ENCODE peak calls at places on chromosomes 7 and 10, in six cellular contexts. G is thoracic aorta, E is testis, X is upper lobe of right lung, W is heart right ventricle, A is H7. H is an unnamed sample.

GRCh38 chr7:131164025-131164899 is 163.4 kb upstream of the MKLN1 start:
- DNase-seq in W (no peak), E (no peak), G (no peak), X (no peak), A (no peak), H (no peak)

GRCh38 chr7:78095549-78095948 is 297.0 kb downstream of the PHTF2 start:
- DNase-seq in G (no peak), E (no peak), W (no peak), A (no peak), X (no peak), H (no peak)

GRCh38 chr10:120336910-120337540 is 120.0 kb upstream of the PLPP4 start:
- DNase-seq in X (no peak), E (peak; percentile 80), G (no peak), A (peak; percentile 17), W (peak; percentile 10), H (peak; percentile 58)

GRCh38 chr10:73494213-73494612 is 1.6 kb downstream of the PPP3CB start:
- DNase-seq in G (no peak), A (no peak), E (no peak), W (no peak), X (no peak), H (no peak)

GRCh38 chr10:108187396-108188012 is 1023.0 kb upstream of the SORCS1 start:
- DNase-seq in G (no peak), W (no peak), X (no peak), E (no peak), A (no peak), H (no peak)

GRCh38 chr10:130300608-130301025 is 164.4 kb downstream of the GLRX3 start:
- DNase-seq in W (no peak), X (peak; percentile 85), E (peak; percentile 74), A (no peak), G (no peak), H (no peak)

GRCh38 chr10:73095479-73096021 is 1.1 kb downstream of the P4HA1 start:
- DNase-seq in X (no peak), E (peak; percentile 77), G (no peak), W (peak; percentile 66), A (peak; percentile 61), H (peak; percentile 84)

GRCh38 chr10:49550563-49550962 is 11.6 kb upstream of the ERCC6 start:
- DNase-seq in E (no peak), W (no peak), G (no peak), X (no peak), A (no peak), H (no peak)

GRCh38 chr10:50951451-50951850 is 66.0 kb upstream of the A1CF start:
- DNase-seq in A (no peak), G (no peak), X (no peak), E (no peak), W (no peak), H (no peak)

GRCh38 chr7:23074443-23075244 is 30.9 kb upstream of the KLHL7 start:
- DNase-seq in A (no peak), G (no peak), W (no peak), E (no peak), X (no peak), H (no peak)

GRCh38 chr10:65753532-65753931 is 1172.3 kb upstream of the LRRTM3 start:
- DNase-seq in W (no peak), A (no peak), E (no peak), X (no peak), G (no peak), H (no peak)

GRCh38 chr7:89054364-89054763 is 258.8 kb upstream of the TEX47 start:
- DNase-seq in G (no peak), X (no peak), W (no peak), E (no peak), A (no peak), H (no peak)

GRCh38 chr10:129799942-129800341 is 164.1 kb downstream of the EBF3 start:
- DNase-seq in G (no peak), A (no peak), X (no peak), E (no peak), W (no peak), H (no peak)

GRCh38 chr10:30436200-30436599 is 2.2 kb downstream of the MAP3K8 start:
- DNase-seq in A (peak; percentile 66), W (peak; percentile 26), G (no peak), E (no peak), X (no peak), H (peak; percentile 44)

GRCh38 chr10:101783736-101784118 is 481 bp upstream of the NPM3 start:
- DNase-seq in E (peak; percentile 15), A (peak; percentile 65), G (no peak), X (no peak), W (no peak), H (peak; percentile 54)

GRCh38 chr7:33720139-33720538 is 185.2 kb upstream of the BMPER start:
- DNase-seq in A (no peak), W (no peak), E (no peak), X (no peak), G (no peak), H (no peak)

GRCh38 chr7:78179827-78180226 is 381.3 kb downstream of the PHTF2 start:
- DNase-seq in A (no peak), G (no peak), W (no peak), X (no peak), E (no peak), H (no peak)

DNA sequence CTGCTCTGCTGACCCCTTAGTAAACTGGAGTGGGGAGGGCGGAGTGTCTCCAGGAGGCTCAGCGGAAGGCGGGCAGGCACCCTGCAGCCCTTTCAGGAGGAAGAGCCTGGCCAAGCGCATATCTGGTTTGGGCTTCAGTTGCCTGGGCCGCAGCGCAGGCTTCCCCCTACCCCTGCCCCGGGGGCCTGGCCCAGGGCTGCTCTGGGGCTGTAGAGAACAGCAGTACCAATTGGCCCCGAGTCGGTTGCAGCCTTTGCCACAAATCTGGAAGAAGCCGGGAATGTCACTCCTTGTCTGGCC is 28.1 kb upstream of the JAKMIP3 start:
- DNase-seq in X (no peak), E (no peak), G (no peak), A (peak; percentile 92), W (no peak), H (no peak)
- H3K27me3 ChIP-seq in X (peaks cover 74% of the 10 kb centered on the region), E (no peaks in the 10 kb centered on the region), G (peaks cover 13% of the 10 kb centered on the region), A (peaks cover 28% of the 10 kb centered on the region), W (peaks cover 56% of the 10 kb centered on the region), H (no peaks in the 10 kb centered on the region)

DNA sequence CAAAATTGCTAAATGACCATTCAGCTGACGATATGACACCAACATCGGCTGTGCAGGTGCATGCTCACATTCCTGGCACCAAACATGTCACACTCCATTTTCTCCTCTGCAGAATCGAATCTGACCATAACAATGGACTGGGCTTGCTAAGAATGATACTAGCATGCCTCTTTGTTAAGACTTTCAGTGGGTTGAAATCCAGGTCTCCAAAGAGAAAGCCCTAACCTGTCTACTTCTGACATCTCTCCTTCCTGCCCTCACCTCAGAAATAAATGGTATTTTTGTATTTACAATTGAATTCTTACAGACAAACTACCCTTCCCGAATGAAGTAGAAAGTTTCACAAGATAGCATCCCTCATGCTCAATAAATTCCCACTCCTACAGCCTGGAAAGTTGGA is 373.9 kb downstream of the KCNMA1 start:
- DNase-seq in A (no peak), W (no peak), E (no peak), X (no peak), G (no peak), H (no peak)
- H3K4me3 ChIP-seq in A (no peak overlapping the region), W (no peak overlapping the region), E (no peak overlapping the region), X (no peak overlapping the region), G (no peak overlapping the region), H (no peak overlapping the region)

GRCh38 chr10:29248156-29248555 is 40.7 kb upstream of the LYZL1 start:
- DNase-seq in E (no peak), G (no peak), A (no peak), W (no peak), X (no peak), H (no peak)

GRCh38 chr10:29245476-29245875 is 43.4 kb upstream of the LYZL1 start:
- DNase-seq in X (no peak), A (no peak), G (no peak), E (peak; percentile 87), W (no peak), H (peak; percentile 82)

GRCh38 chr10:29248987-29249386 is 39.9 kb upstream of the LYZL1 start:
- DNase-seq in X (no peak), A (no peak), G (no peak), E (no peak), W (no peak), H (no peak)

GRCh38 chr10:29244978-29245377 is 43.9 kb upstream of the LYZL1 start:
- DNase-seq in W (no peak), X (no peak), E (peak; percentile 31), G (no peak), A (no peak), H (no peak)

DNA sequence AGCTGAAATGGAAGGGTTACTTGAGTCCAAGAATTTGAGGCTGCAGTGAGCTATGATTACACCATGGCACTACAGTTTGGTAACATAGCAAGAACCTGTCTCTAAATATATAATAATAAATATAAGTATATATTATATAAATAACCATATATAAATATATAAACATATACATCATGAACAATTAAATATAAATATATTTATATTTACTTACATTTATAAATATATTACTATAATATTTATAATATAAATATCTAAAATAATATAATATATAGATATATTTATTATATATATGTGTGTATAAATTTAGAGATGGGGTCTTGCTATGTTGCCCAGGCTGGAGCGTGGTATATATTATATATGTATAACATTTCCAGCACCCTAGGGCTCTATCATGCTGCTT is 42.4 kb upstream of the LYZL1 start:
- DNase-seq in G (no peak), A (no peak), W (no peak), E (no peak), X (no peak), H (no peak)
- H3K27me3 ChIP-seq in G (no peaks in the 10 kb centered on the region), A (no peaks in the 10 kb centered on the region), W (peaks cover 4% of the 10 kb centered on the region), E (no peaks in the 10 kb centered on the region), X (peaks cover 8% of the 10 kb centered on the region), H (peaks cover 6% of the 10 kb centered on the region)

DNA sequence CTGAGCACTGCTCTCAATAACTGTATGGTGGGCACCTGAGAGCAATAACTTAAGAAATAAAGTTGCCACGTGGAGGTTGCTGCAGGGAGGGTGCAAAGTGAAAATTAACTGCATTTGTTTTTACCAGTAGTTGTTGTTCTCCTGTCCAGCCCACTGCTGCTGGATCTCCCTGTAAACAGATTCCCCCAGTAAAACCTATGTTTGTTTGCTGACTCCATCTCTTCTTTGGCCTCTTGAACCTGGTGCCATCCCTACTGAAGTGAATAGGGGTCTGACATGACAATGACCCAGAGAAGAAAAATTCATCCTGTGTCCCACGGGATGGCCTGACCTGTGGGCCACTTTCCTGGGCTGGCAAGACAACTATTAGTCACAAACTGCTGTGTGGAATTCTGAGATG is 1.7 kb downstream of the MBL2 start:
- DNase-seq in X (no peak), E (no peak), G (no peak), W (no peak), A (no peak), H (no peak)
- H3K4me3 ChIP-seq in X (no peak overlapping the region), E (no peak overlapping the region), G (no peak overlapping the region), W (no peak overlapping the region), A (no peak overlapping the region), H (no peak overlapping the region)

H was measured in SJCRH30.